ENCODE peak calls at places on chromosomes 7 and 10, in nine cellular contexts. One of them, this sample, is unnamed.

GRCh38 chr7:142885311-142886230 is at the start of gene TRPV6:
- DNase-seq in AG09309: no peak
- DNase-seq in heart left ventricle: no peak
- DNase-seq in thoracic aorta: no peak
- DNase-seq in suprapubic skin: no peak
- DNase-seq in epithelial cell of esophagus: peak
- DNase-seq in GM12878: no peak
- DNase-seq in GM12865: no peak
- DNase-seq in upper lobe of right lung: peak
- DNase-seq in this sample: no peak

GRCh38 chr7:960269-960871 is 5.9 kb upstream of the ADAP1 start:
- DNase-seq in AG09309: no peak
- DNase-seq in heart left ventricle: peak
- DNase-seq in thoracic aorta: no peak
- DNase-seq in suprapubic skin: peak
- DNase-seq in epithelial cell of esophagus: no peak
- DNase-seq in GM12878: no peak
- DNase-seq in GM12865: no peak
- DNase-seq in upper lobe of right lung: peak
- DNase-seq in this sample: no peak

GRCh38 chr10:6458814-6459213 is 121.3 kb downstream of the PRKCQ start:
- DNase-seq in AG09309: no peak
- DNase-seq in heart left ventricle: no peak
- DNase-seq in thoracic aorta: no peak
- DNase-seq in suprapubic skin: no peak
- DNase-seq in epithelial cell of esophagus: no peak
- DNase-seq in GM12878: no peak
- DNase-seq in GM12865: no peak
- DNase-seq in upper lobe of right lung: no peak
- DNase-seq in this sample: no peak

GRCh38 chr7:55493416-55493815 is 78.9 kb downstream of the VOPP1 start:
- DNase-seq in AG09309: no peak
- DNase-seq in heart left ventricle: no peak
- DNase-seq in thoracic aorta: no peak
- DNase-seq in suprapubic skin: no peak
- DNase-seq in epithelial cell of esophagus: peak
- DNase-seq in GM12878: no peak
- DNase-seq in GM12865: no peak
- DNase-seq in upper lobe of right lung: no peak
- DNase-seq in this sample: no peak

GRCh38 chr7:29019275-29019820 is 61.2 kb upstream of the TRIL start:
- DNase-seq in AG09309: no peak
- DNase-seq in heart left ventricle: no peak
- DNase-seq in thoracic aorta: no peak
- DNase-seq in suprapubic skin: no peak
- DNase-seq in epithelial cell of esophagus: peak
- DNase-seq in GM12878: no peak
- DNase-seq in GM12865: no peak
- DNase-seq in upper lobe of right lung: no peak
- DNase-seq in this sample: peak

GRCh38 chr7:146956853-146957252 is 840.3 kb downstream of the CNTNAP2 start:
- DNase-seq in AG09309: no peak
- DNase-seq in heart left ventricle: no peak
- DNase-seq in thoracic aorta: no peak
- DNase-seq in suprapubic skin: no peak
- DNase-seq in epithelial cell of esophagus: no peak
- DNase-seq in GM12878: no peak
- DNase-seq in GM12865: no peak
- DNase-seq in upper lobe of right lung: no peak
- DNase-seq in this sample: peak

GRCh38 chr7:147952918-147953317 is 637.6 kb upstream of the C7orf33 start:
- DNase-seq in AG09309: no peak
- DNase-seq in heart left ventricle: no peak
- DNase-seq in thoracic aorta: no peak
- DNase-seq in suprapubic skin: no peak
- DNase-seq in epithelial cell of esophagus: no peak
- DNase-seq in GM12878: no peak
- DNase-seq in GM12865: no peak
- DNase-seq in upper lobe of right lung: no peak
- DNase-seq in this sample: no peak

GRCh38 chr7:158087196-158087595 is 500.4 kb downstream of the PTPRN2 start:
- DNase-seq in AG09309: no peak
- DNase-seq in heart left ventricle: no peak
- DNase-seq in thoracic aorta: no peak
- DNase-seq in suprapubic skin: no peak
- DNase-seq in epithelial cell of esophagus: no peak
- DNase-seq in GM12878: no peak
- DNase-seq in GM12865: no peak
- DNase-seq in upper lobe of right lung: no peak
- DNase-seq in this sample: no peak

GRCh38 chr10:45152726-45153125 is 152.0 kb downstream of the ZNF22 start:
- DNase-seq in AG09309: no peak
- DNase-seq in heart left ventricle: no peak
- DNase-seq in thoracic aorta: no peak
- DNase-seq in suprapubic skin: no peak
- DNase-seq in epithelial cell of esophagus: no peak
- DNase-seq in GM12878: no peak
- DNase-seq in GM12865: no peak
- DNase-seq in upper lobe of right lung: no peak
- DNase-seq in this sample: peak

GRCh38 chr7:94420321-94420720 is 25.6 kb downstream of the COL1A2 start:
- DNase-seq in AG09309: no peak
- DNase-seq in heart left ventricle: no peak
- DNase-seq in thoracic aorta: no peak
- DNase-seq in suprapubic skin: no peak
- DNase-seq in epithelial cell of esophagus: no peak
- DNase-seq in GM12878: no peak
- DNase-seq in GM12865: no peak
- DNase-seq in upper lobe of right lung: no peak
- DNase-seq in this sample: peak

GRCh38 chr10:33095867-33096479 is 137.9 kb upstream of the ITGB1 start:
- DNase-seq in AG09309: no peak
- DNase-seq in heart left ventricle: no peak
- DNase-seq in thoracic aorta: no peak
- DNase-seq in suprapubic skin: no peak
- DNase-seq in epithelial cell of esophagus: no peak
- DNase-seq in GM12878: peak
- DNase-seq in GM12865: peak
- DNase-seq in upper lobe of right lung: no peak
- DNase-seq in this sample: no peak

GRCh38 chr7:50470250-50471163 is 20.4 kb upstream of the FIGNL1 start:
- DNase-seq in AG09309: no peak
- DNase-seq in heart left ventricle: no peak
- DNase-seq in thoracic aorta: no peak
- DNase-seq in suprapubic skin: no peak
- DNase-seq in epithelial cell of esophagus: no peak
- DNase-seq in GM12878: no peak
- DNase-seq in GM12865: no peak
- DNase-seq in upper lobe of right lung: no peak
- DNase-seq in this sample: no peak

GRCh38 chr7:50472427-50472826 is 22.3 kb upstream of the FIGNL1 start:
- DNase-seq in AG09309: no peak
- DNase-seq in heart left ventricle: no peak
- DNase-seq in thoracic aorta: no peak
- DNase-seq in suprapubic skin: no peak
- DNase-seq in epithelial cell of esophagus: no peak
- DNase-seq in GM12878: no peak
- DNase-seq in GM12865: no peak
- DNase-seq in upper lobe of right lung: no peak
- DNase-seq in this sample: no peak

GRCh38 chr7:50474382-50475155 is 24.4 kb upstream of the FIGNL1 start:
- DNase-seq in AG09309: no peak
- DNase-seq in heart left ventricle: no peak
- DNase-seq in thoracic aorta: no peak
- DNase-seq in suprapubic skin: no peak
- DNase-seq in epithelial cell of esophagus: peak
- DNase-seq in GM12878: no peak
- DNase-seq in GM12865: no peak
- DNase-seq in upper lobe of right lung: no peak
- DNase-seq in this sample: peak

GRCh38 chr7:50473531-50473930 is 23.4 kb upstream of the FIGNL1 start:
- DNase-seq in AG09309: no peak
- DNase-seq in heart left ventricle: no peak
- DNase-seq in thoracic aorta: no peak
- DNase-seq in suprapubic skin: no peak
- DNase-seq in epithelial cell of esophagus: no peak
- DNase-seq in GM12878: no peak
- DNase-seq in GM12865: no peak
- DNase-seq in upper lobe of right lung: no peak
- DNase-seq in this sample: no peak

GRCh38 chr7:50471970-50472369 is 21.8 kb upstream of the FIGNL1 start:
- DNase-seq in AG09309: no peak
- DNase-seq in heart left ventricle: no peak
- DNase-seq in thoracic aorta: no peak
- DNase-seq in suprapubic skin: no peak
- DNase-seq in epithelial cell of esophagus: no peak
- DNase-seq in GM12878: no peak
- DNase-seq in GM12865: no peak
- DNase-seq in upper lobe of right lung: no peak
- DNase-seq in this sample: no peak
- H3K4me3 ChIP-seq in AG09309: no peak
- H3K4me3 ChIP-seq in heart left ventricle: no peak
- H3K4me3 ChIP-seq in thoracic aorta: no peak
- H3K4me3 ChIP-seq in suprapubic skin: no peak
- H3K4me3 ChIP-seq in epithelial cell of esophagus: no peak
- H3K4me3 ChIP-seq in GM12878: no peak
- H3K4me3 ChIP-seq in GM12865: no peak
- H3K4me3 ChIP-seq in upper lobe of right lung: no peak
- H3K4me3 ChIP-seq in this sample: no peak

GRCh38 chr10:103564116-103564501 is 70.6 kb downstream of the NEURL1 start:
- DNase-seq in AG09309: no peak
- DNase-seq in heart left ventricle: no peak
- DNase-seq in thoracic aorta: no peak
- DNase-seq in suprapubic skin: no peak
- DNase-seq in epithelial cell of esophagus: no peak
- DNase-seq in GM12878: no peak
- DNase-seq in GM12865: no peak
- DNase-seq in upper lobe of right lung: no peak
- DNase-seq in this sample: no peak

GRCh38 chr10:103568505-103568904 is 75.0 kb downstream of the NEURL1 start:
- DNase-seq in AG09309: no peak
- DNase-seq in heart left ventricle: no peak
- DNase-seq in thoracic aorta: no peak
- DNase-seq in suprapubic skin: no peak
- DNase-seq in epithelial cell of esophagus: no peak
- DNase-seq in GM12878: no peak
- DNase-seq in GM12865: no peak
- DNase-seq in upper lobe of right lung: no peak
- DNase-seq in this sample: no peak

GRCh38 chr10:103566536-103566935 is 73.0 kb downstream of the NEURL1 start:
- DNase-seq in AG09309: no peak
- DNase-seq in heart left ventricle: no peak
- DNase-seq in thoracic aorta: no peak
- DNase-seq in suprapubic skin: no peak
- DNase-seq in epithelial cell of esophagus: peak
- DNase-seq in GM12878: no peak
- DNase-seq in GM12865: no peak
- DNase-seq in upper lobe of right lung: no peak
- DNase-seq in this sample: peak

GRCh38 chr10:103563231-103564115 is 70.0 kb downstream of the NEURL1 start:
- DNase-seq in AG09309: no peak
- DNase-seq in heart left ventricle: no peak
- DNase-seq in thoracic aorta: no peak
- DNase-seq in suprapubic skin: no peak
- DNase-seq in epithelial cell of esophagus: no peak
- DNase-seq in GM12878: no peak
- DNase-seq in GM12865: no peak
- DNase-seq in upper lobe of right lung: no peak
- DNase-seq in this sample: no peak

DNA sequence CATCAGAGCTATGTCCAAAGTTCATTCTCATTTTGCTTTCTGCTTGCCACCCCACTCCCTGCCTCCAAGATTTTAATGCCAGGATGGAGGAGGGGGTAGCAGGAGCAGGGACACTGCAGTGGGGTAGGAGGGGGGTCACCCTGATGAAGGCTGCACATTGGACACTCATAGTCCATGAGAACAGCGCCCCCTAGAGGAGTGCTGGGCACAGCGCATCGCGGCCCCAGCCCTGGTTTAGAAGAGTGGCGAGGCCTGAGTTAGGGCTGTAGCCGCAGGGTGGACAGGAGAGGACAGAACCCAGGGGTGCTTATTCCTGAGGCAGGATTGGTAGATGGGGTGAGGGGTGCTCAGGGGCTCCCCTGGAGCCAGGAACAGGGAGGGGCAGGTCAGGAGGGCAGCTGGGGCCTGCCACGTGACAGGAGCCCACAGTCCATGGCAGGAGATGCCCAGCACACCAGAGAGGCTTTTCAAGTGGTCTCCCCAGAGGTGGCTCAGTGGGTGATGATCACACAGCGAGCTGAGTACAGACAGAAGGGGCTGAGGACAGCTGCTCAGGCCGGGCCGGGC is 71.4 kb downstream of the NEURL1 start:
- DNase-seq in AG09309: no peak
- DNase-seq in heart left ventricle: no peak
- DNase-seq in thoracic aorta: no peak
- DNase-seq in suprapubic skin: no peak
- DNase-seq in epithelial cell of esophagus: peak
- DNase-seq in GM12878: no peak
- DNase-seq in GM12865: peak
- DNase-seq in upper lobe of right lung: no peak
- DNase-seq in this sample: no peak
- TF ChIP-seq CTCF in AG09309: peak
- TF ChIP-seq CTCF in heart left ventricle: peak
- TF ChIP-seq CTCF in thoracic aorta: peak
- TF ChIP-seq CTCF in suprapubic skin: no peak
- TF ChIP-seq CTCF in epithelial cell of esophagus: peak
- TF ChIP-seq CTCF in GM12878: peak
- TF ChIP-seq CTCF in GM12865: peak
- TF ChIP-seq CTCF in upper lobe of right lung: peak
- TF ChIP-seq CTCF in this sample: peak

GRCh38 chr10:30055094-30055701 is 4.2 kb downstream of the JCAD start:
- DNase-seq in AG09309: no peak
- DNase-seq in heart left ventricle: no peak
- DNase-seq in thoracic aorta: no peak
- DNase-seq in suprapubic skin: no peak
- DNase-seq in epithelial cell of esophagus: no peak
- DNase-seq in GM12878: no peak
- DNase-seq in GM12865: no peak
- DNase-seq in upper lobe of right lung: no peak
- DNase-seq in this sample: peak
- H3K4me3 ChIP-seq in AG09309: no peak
- H3K4me3 ChIP-seq in heart left ventricle: peak
- H3K4me3 ChIP-seq in thoracic aorta: peak
- H3K4me3 ChIP-seq in suprapubic skin: no peak
- H3K4me3 ChIP-seq in epithelial cell of esophagus: no peak
- H3K4me3 ChIP-seq in GM12878: no peak
- H3K4me3 ChIP-seq in GM12865: no peak
- H3K4me3 ChIP-seq in upper lobe of right lung: no peak
- H3K4me3 ChIP-seq in this sample: no peak

DNA sequence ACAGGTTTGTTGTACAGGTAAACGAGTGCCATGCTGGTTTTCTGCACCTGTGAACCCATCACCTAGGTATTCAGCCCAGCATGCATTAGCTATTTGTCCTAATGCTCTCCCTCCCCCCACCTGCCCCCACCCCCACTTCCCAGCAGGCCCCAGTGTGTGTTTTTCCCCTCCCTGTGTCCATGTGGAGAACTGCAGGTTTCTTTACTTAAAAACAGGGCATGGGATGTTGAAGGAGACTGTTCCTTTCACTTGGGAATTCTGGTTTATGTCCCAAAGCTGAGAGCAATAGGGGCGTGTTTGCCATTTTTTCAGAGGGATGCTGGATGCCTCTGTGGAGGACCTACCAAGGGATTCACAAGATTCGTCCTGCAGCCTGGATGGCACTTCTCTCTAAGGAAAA is 135.8 kb downstream of the GALNT17 start:
- DNase-seq in AG09309: no peak
- DNase-seq in heart left ventricle: no peak
- DNase-seq in thoracic aorta: no peak
- DNase-seq in suprapubic skin: no peak
- DNase-seq in epithelial cell of esophagus: no peak
- DNase-seq in GM12878: no peak
- DNase-seq in GM12865: no peak
- DNase-seq in upper lobe of right lung: no peak
- DNase-seq in this sample: no peak
- TF ChIP-seq CTCF in AG09309: no peak
- TF ChIP-seq CTCF in heart left ventricle: no peak
- TF ChIP-seq CTCF in thoracic aorta: no peak
- TF ChIP-seq CTCF in suprapubic skin: no peak
- TF ChIP-seq CTCF in epithelial cell of esophagus: no peak
- TF ChIP-seq CTCF in GM12878: no peak
- TF ChIP-seq CTCF in GM12865: no peak
- TF ChIP-seq CTCF in upper lobe of right lung: no peak
- TF ChIP-seq CTCF in this sample: no peak

This sample was measured in cardiac fibroblast.